ENCODE peak calls at places on chromosomes 7 and 10, in ten cellular contexts. D is gastrocnemius medialis, K is A549, F is body of pancreas, B is tibial nerve, A is HCT116, H is testis, W is right lobe of liver, L is transverse colon, O is Peyer's patch. N is an unnamed sample.

GRCh38 chr7:71184136-71184535 is 52.2 kb downstream of the GALNT17 start:
- DNase-seq in D (no peak), K (no peak), W (no peak), H (no peak), F (no peak), A (no peak), L (no peak), O (no peak), B (no peak), N (no peak)

GRCh38 chr10:30028006-30028441 is 31.4 kb downstream of the JCAD start:
- DNase-seq in F (peak; percentile 58), A (no peak), O (peak; percentile 22), K (no peak), H (peak; percentile 62), L (peak; percentile 13), B (peak; percentile 63), D (peak; percentile 23), W (peak; percentile 33), N (peak; percentile 47)

GRCh38 chr10:4678023-4678950 is 147.7 kb upstream of the AKR1E2 start:
- DNase-seq in K (peak; percentile 93), H (no peak), F (no peak), A (no peak), B (no peak), O (no peak), L (peak; percentile 18), W (no peak), D (no peak), N (no peak)

GRCh38 chr7:38367301-38367700 is 93.9 kb upstream of the TARP start:
- DNase-seq in H (no peak), K (no peak), A (no peak), F (no peak), D (no peak), B (no peak), O (no peak), W (no peak), L (no peak), N (no peak)

GRCh38 chr7:5450549-5451327 is 27.1 kb upstream of the TNRC18 start:
- DNase-seq in A (no peak), O (no peak), L (peak; percentile 49), K (peak; percentile 41), W (peak; percentile 58), H (peak; percentile 67), D (no peak), F (peak; percentile 69), B (peak; percentile 55), N (peak; percentile 56)

GRCh38 chr7:98174334-98175259 is 36.6 kb upstream of the BHLHA15 start:
- DNase-seq in K (no peak), B (no peak), F (peak; percentile 93), H (peak; percentile 87), D (peak; percentile 98), L (no peak), O (no peak), W (peak; percentile 86), A (no peak), N (peak; percentile 90)

GRCh38 chr7:36448781-36449379 is 59.2 kb downstream of the ANLN start:
- DNase-seq in F (no peak), L (no peak), K (no peak), A (no peak), B (no peak), H (no peak), D (no peak), W (no peak), O (no peak), N (no peak)

GRCh38 chr10:126133906-126134703 is 237.7 kb downstream of the FANK1 start:
- DNase-seq in F (no peak), D (no peak), K (peak; percentile 78), L (no peak), A (no peak), B (no peak), O (no peak), W (no peak), H (peak; percentile 35), N (no peak)

GRCh38 chr7:16644624-16644986 is 949 bp downstream of the ANKMY2 start:
- DNase-seq in B (peak; percentile 17), W (peak; percentile 64), H (peak; percentile 64), F (peak; percentile 56), A (no peak), D (peak; percentile 47), L (peak; percentile 75), O (peak; percentile 65), K (peak; percentile 71), N (peak; percentile 38)

GRCh38 chr10:31956200-31956946 is 27.7 kb upstream of the ARHGAP12 start:
- DNase-seq in A (no peak), D (no peak), L (no peak), K (no peak), W (no peak), F (no peak), O (no peak), B (no peak), H (no peak), N (no peak)

GRCh38 chr7:131110294-131111080 is 217.2 kb upstream of the MKLN1 start:
- DNase-seq in L (peak; percentile 21), K (peak; percentile 73), A (no peak), F (peak; percentile 24), W (no peak), H (peak; percentile 47), O (no peak), D (peak; percentile 57), B (peak; percentile 39), N (peak; percentile 42)

GRCh38 chr7:50771120-50772002 is 11.3 kb downstream of the GRB10 start:
- DNase-seq in D (peak; percentile 42), H (no peak), W (peak; percentile 67), F (peak; percentile 86), B (no peak), L (no peak), O (no peak), K (no peak), A (no peak), N (peak; percentile 29)

GRCh38 chr7:50768470-50769159 is 14.1 kb downstream of the GRB10 start:
- DNase-seq in D (no peak), K (no peak), H (no peak), F (no peak), L (no peak), B (no peak), W (no peak), A (no peak), O (no peak), N (no peak)

GRCh38 chr7:50766808-50767207 is 15.9 kb downstream of the GRB10 start:
- DNase-seq in F (no peak), W (no peak), K (no peak), A (no peak), H (no peak), O (no peak), L (no peak), B (no peak), D (no peak), N (no peak)

GRCh38 chr7:50766106-50766505 is 16.6 kb downstream of the GRB10 start:
- DNase-seq in K (no peak), D (no peak), A (no peak), O (no peak), L (no peak), F (no peak), B (no peak), H (no peak), W (no peak), N (no peak)

GRCh38 chr7:50769160-50769484 is 13.6 kb downstream of the GRB10 start:
- DNase-seq in B (no peak), W (no peak), K (no peak), F (no peak), L (no peak), H (no peak), O (no peak), D (no peak), A (no peak), N (no peak)
- H3K4me3 ChIP-seq in B (no peak overlapping the region), W (no peak overlapping the region), K (no peak overlapping the region), F (no peak overlapping the region), L (no peak overlapping the region), H (no peak overlapping the region), O (no peak overlapping the region), D (no peak overlapping the region), A (no peak overlapping the region), N (no peak overlapping the region)

GRCh38 chr7:124954766-124955165 is 25.1 kb upstream of the POT1 start:
- DNase-seq in D (no peak), W (no peak), A (no peak), K (no peak), L (no peak), H (no peak), O (no peak), B (no peak), F (no peak), N (no peak)

GRCh38 chr7:124965553-124965952 is 35.9 kb upstream of the POT1 start:
- DNase-seq in W (no peak), F (no peak), L (no peak), B (no peak), H (no peak), D (no peak), K (no peak), A (no peak), O (no peak), N (no peak)

DNA sequence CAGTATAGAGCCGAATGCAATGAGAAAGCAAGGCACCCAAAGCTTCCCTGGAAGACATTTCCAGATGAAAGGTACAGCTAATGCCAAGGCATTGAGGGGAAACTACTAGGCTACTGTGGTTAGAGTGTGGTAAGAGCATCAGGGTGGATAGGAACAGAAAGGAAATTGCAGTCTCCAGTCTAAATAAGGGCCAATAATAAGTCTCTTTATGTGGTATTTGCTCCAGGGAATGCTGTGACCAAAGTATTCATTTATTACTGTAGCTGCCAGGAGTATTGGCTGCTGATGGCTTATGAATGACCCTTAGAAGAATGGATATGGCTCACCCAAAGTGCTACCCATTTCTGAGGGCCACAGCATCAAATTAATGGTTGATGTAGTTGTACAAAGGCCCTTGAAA is 30.1 kb upstream of the POT1 start:
- DNase-seq in L (no peak), W (no peak), B (no peak), O (no peak), D (no peak), K (no peak), F (no peak), A (no peak), H (no peak), N (no peak)
- TF ChIP-seq POLR2A in L (no peak), W (no peak), B (no peak), O (no peak), D (no peak), K (no peak), F (no peak), A (no peak), H (no peak), N (no peak)

DNA sequence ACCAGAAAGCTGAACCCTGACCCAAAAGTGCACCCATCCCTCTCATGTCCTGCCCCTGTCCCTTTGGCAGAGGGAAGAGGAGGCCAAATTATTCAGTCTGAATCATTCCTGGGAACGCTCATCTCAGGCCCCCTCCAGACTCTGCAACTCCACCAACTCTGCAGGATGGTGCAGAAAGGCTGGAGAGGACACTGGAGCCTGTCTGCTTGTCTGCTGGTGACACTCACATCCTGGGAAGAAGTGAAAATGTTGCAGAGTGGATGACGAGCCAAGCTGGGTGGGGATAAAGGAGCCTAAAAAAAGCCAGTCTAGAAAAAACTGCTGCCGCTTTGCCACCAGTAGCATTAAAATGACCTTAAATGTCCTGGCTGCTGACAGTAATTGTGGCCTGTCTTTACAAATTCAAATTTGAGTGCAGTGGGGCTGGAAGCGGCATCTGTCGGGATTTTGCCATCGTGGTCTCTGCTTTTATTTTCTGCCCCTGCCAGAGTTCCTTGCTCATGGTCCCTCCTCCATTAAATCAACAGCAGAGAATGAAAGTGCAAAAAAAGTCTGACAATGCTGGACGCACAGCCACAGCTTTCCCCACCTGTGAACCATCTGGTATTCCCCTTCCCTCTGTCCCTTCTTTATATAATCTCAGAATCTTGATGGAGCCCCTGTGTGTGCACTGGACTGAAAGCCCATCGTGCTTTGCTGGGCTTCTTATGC is 63.9 kb downstream of the STK17A start:
- DNase-seq in O (no peak), L (no peak), F (no peak), H (no peak), D (no peak), K (no peak), W (no peak), B (no peak), A (no peak), N (no peak)
- H3K4me3 ChIP-seq in O (peak overlapping the region; percentile 2), L (no peak overlapping the region), F (no peak overlapping the region), H (no peak overlapping the region), D (no peak overlapping the region), K (no peak overlapping the region), W (no peak overlapping the region), B (no peak overlapping the region), A (no peak overlapping the region), N (no peak overlapping the region)

GRCh38 chr10:131788386-131788785 is 112.4 kb upstream of the PPP2R2D start:
- DNase-seq in A (no peak), K (no peak), W (no peak), B (no peak), H (no peak), F (no peak), D (no peak), O (no peak), L (no peak), N (no peak)
- TF ChIP-seq POLR2A in A (no peak), K (no peak), W (no peak), B (no peak), H (no peak), F (no peak), D (no peak), O (no peak), L (no peak), N (no peak)